ENCODE peak calls at places on chromosome 17, in four cellular contexts. P is uterus, U is GM23248, C is aorta. I is an unnamed sample. For H3K27me3, the result is how much of the 10 kb centered on the place peaks cover.

GRCh38 chr17:31357831-31358400 is 33.6 kb upstream of the RAB11FIP4 start:
- DNase-seq in U (no peak), P (no peak), C (no peak), I (no peak)

GRCh38 chr17:32859857-32860525 is 16.9 kb downstream of the MYO1D start:
- DNase-seq in U (no peak), C (no peak), P (no peak), I (no peak)

GRCh38 chr17:78416791-78417530 is 38.5 kb downstream of the PGS1 start:
- DNase-seq in P (peak), C (no peak), U (no peak), I (no peak)

GRCh38 chr17:16491131-16491702 is 776 bp downstream of the LRRC75A start:
- DNase-seq in P (no peak), C (peak), U (no peak), I (peak)

GRCh38 chr17:64008830-64009229 is 10.7 kb downstream of the PRR29 start:
- DNase-seq in U (no peak), C (no peak), P (no peak), I (no peak)

GRCh38 chr17:29613371-29613837 is 9.3 kb downstream of the CORO6 start:
- DNase-seq in C (peak), U (peak), P (peak), I (peak)

GRCh38 chr17:76265624-76266243 is 586 bp downstream of the UBALD2 start:
- DNase-seq in U (peak), P (no peak), C (peak), I (peak)

GRCh38 chr17:44827863-44828262 is 2.2 kb downstream of the GJC1 start:
- DNase-seq in P (no peak), U (no peak), C (no peak), I (no peak)

GRCh38 chr17:39903158-39903884 is 15.1 kb downstream of the GSDMB start:
- DNase-seq in C (no peak), U (no peak), P (no peak), I (no peak)

GRCh38 chr17:68963958-68964357 is 8.8 kb upstream of the ABCA8 start:
- DNase-seq in U (peak), C (no peak), P (no peak), I (no peak)

GRCh38 chr17:77735051-77735340 is 223.5 kb upstream of the TNRC6C start:
- DNase-seq in P (peak), C (no peak), U (no peak), I (peak)

GRCh38 chr17:45371414-45372324 is 54.8 kb upstream of the MAP3K14 start:
- DNase-seq in U (peak), C (peak), P (peak), I (no peak)

GRCh38 chr17:35046740-35047283 is 16.7 kb downstream of the RFFL start:
- DNase-seq in C (no peak), P (no peak), U (peak), I (peak)

GRCh38 chr17:7416323-7416722 is 3.8 kb upstream of the SPEM1 start:
- DNase-seq in C (no peak), U (no peak), P (no peak), I (no peak)

GRCh38 chr17:65287040-65287439 is 149.9 kb downstream of the RGS9 start:
- DNase-seq in C (no peak), U (peak), P (no peak), I (no peak)

GRCh38 chr17:57261084-57261461 is 4.8 kb downstream of the MSI2 start:
- DNase-seq in U (no peak), P (no peak), C (no peak), I (no peak)

GRCh38 chr17:69525920-69526841 is 111.7 kb downstream of the MAP2K6 start:
- DNase-seq in P (peak), C (no peak), U (peak), I (no peak)

GRCh38 chr17:66335797-66336196 is 33.4 kb downstream of the PRKCA start:
- DNase-seq in C (no peak), U (no peak), P (no peak), I (no peak)
- H3K27me3 ChIP-seq in C (under half), U (under half), P (under half), I (under half)

DNA sequence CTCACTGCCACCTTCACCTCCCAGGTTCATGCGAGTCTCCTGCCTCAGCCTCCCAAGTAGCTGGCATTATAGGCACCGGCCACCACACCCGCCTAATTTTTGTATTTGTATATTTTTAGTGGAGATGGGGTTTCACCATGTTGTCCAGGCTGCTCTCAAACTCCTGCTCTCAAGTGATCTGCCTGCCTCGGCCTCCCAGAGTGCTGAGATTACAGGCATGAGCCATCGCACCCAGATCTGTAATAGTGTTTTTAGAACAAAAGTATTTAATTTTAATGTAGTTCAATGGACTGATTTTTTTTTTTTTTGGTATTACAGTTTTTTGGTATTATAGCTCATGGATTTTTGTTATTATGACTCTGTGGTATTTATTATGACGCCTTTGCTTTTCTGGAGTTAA is 27.1 kb downstream of the BAIAP2 start:
- DNase-seq in U (no peak), C (no peak), P (no peak), I (no peak)
- H3K27me3 ChIP-seq in U (under half), C (under half), P (under half), I (under half)

GRCh38 chr17:61452301-61453290 is at the start of gene TBX4:
- DNase-seq in U (no peak), C (no peak), P (no peak), I (no peak)
- H3K27me3 ChIP-seq in U (half or more), C (under half), P (under half), I (under half)

GRCh38 chr17:50589112-50589712 is 28.7 kb downstream of the CACNA1G start:
- DNase-seq in P (no peak), C (no peak), U (peak), I (no peak)
- H3K27me3 ChIP-seq in P (under half), C (under half), U (under half), I (under half)

GRCh38 chr17:74850310-74850709 is 9.4 kb downstream of the GRIN2C start:
- DNase-seq in P (no peak), U (no peak), C (no peak), I (no peak)

GRCh38 chr17:74852237-74853047 is 7.2 kb downstream of the GRIN2C start:
- DNase-seq in C (no peak), P (no peak), U (peak), I (peak)

GRCh38 chr17:74848656-74849399 is 10.9 kb downstream of the GRIN2C start:
- DNase-seq in P (no peak), C (no peak), U (no peak), I (no peak)

GRCh38 chr17:74851612-74852236 is 8.0 kb downstream of the GRIN2C start:
- DNase-seq in U (no peak), C (no peak), P (no peak), I (no peak)

DNA sequence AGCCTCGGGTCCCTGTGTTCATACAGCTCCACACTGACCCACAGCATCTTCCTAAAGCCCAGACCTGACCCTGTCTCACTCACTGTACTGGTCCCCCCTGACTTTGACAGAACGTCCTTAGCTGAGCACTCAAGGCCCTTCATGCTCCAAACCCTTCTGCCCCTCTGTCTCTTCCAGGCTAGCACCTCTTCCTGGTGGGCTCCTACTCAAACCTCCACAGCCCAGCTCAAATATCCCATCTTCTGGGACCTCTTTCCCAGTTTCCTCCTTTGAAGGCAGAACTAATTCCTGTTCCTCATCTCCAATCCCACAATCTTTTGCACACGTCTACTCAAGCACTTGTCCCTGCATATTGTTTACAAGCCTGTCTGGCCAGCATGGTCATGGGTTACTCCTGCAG is 8.8 kb downstream of the GRIN2C start:
- DNase-seq in P (no peak), U (no peak), C (no peak), I (no peak)
- H3K27me3 ChIP-seq in P (under half), U (half or more), C (under half), I (under half)

GRCh38 chr17:79487149-79487548 is 123.7 kb downstream of the RBFOX3 start:
- DNase-seq in C (no peak), U (no peak), P (no peak), I (no peak)

GRCh38 chr17:79485991-79486390 is 124.9 kb downstream of the RBFOX3 start:
- DNase-seq in C (no peak), U (no peak), P (no peak), I (no peak)

GRCh38 chr17:79490530-79490929 is 120.3 kb downstream of the RBFOX3 start:
- DNase-seq in U (no peak), P (no peak), C (no peak), I (no peak)

GRCh38 chr17:79495665-79496064 is 115.2 kb downstream of the RBFOX3 start:
- DNase-seq in C (no peak), U (no peak), P (no peak), I (no peak)

DNA sequence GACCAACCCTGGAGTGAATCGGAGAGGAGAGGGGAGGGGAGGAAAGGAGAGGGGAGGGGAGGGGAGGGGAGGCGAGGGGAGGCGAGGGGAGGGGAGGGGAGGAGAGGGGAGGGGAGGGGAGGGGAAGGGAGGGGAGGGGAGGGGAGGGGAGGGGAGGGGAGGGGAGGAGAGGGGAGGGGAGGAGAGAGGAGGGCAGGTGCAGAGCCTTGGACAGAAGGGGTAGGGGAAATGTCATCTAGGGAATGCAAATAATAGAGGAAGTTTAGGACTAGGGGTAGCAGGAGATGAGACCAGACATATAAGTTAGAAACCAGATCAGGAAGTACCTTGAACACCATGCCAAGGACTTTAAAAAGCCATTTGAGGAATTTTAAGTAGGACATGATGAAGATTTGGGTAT is 119.8 kb downstream of the RBFOX3 start:
- DNase-seq in C (no peak), P (no peak), U (no peak), I (no peak)
- H3K27me3 ChIP-seq in C (under half), P (under half), U (under half), I (under half)

GRCh38 chr17:1646199-1646875 is 805 bp upstream of the SCARF1 start:
- DNase-seq in P (no peak), C (no peak), U (no peak), I (no peak)
- H3K27me3 ChIP-seq in P (under half), C (under half), U (under half), I (under half)

DNA sequence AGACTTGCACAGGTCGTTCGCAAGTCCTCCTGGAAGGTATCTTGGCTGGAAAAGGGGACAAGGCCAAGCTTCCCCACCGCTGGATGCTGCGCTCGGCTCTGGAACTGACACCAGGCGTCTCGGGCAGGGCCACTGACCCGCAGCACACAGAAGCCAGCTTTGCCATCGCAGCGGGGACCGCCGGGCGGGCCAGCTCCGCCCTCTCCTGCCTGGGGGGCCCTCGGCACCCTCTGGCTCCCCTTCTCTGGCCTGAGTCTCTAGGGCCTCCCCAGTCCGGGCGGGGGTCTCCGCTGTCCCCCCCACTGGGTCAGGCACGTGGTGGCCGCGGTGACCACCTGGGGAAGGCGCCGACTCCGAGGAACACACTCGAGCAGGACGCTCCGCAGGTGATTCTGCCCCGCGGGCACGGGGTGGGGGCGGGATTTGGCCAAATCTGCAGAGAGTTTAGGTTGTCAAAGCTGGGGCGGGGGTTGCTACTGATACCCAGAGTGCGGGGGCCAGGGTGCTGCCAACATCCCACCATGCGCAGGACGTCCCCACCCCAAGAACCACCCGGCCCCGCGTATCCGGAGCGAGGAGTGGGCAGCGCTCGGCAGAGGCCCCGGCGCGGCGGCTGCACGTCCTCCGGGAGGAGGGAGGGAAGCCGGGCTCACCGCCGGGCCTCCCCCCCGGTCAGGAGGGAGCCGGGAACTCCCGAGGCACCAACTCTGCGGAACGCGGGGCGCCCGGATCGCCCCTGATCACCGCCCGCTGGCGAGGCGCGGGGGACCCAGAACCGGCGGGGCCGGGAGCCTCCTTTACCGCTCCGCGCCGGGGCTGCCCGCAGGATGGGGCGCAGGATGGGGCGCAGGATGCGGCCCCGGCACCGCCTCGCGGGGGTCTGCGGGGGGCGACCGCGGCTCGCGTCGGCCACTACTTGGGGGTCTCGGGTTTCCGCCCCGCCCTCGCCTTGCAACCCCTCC is 750 bp upstream of the METRNL start:
- DNase-seq in P (no peak), U (peak), C (peak), I (no peak)
- H3K27me3 ChIP-seq in P (under half), U (under half), C (under half), I (under half)

GRCh38 chr17:4584125-4584834 is at the start of gene SMTNL2:
- DNase-seq in P (no peak), U (peak), C (peak), I (peak)

GRCh38 chr17:4583206-4583605 is 1.1 kb upstream of the SMTNL2 start:
- DNase-seq in C (peak), U (no peak), P (no peak), I (no peak)

GRCh38 chr17:4582101-4582501 is 2.2 kb upstream of the SMTNL2 start:
- DNase-seq in U (no peak), P (no peak), C (peak), I (no peak)

GRCh38 chr17:4583796-4584124 is 569 bp upstream of the SMTNL2 start:
- DNase-seq in P (no peak), C (no peak), U (peak), I (no peak)

GRCh38 chr17:4582691-4583090 is 1.6 kb upstream of the SMTNL2 start:
- DNase-seq in C (peak), P (no peak), U (no peak), I (no peak)
- H3K27me3 ChIP-seq in C (under half), P (under half), U (under half), I (under half)